ENCODE peak calls at places on chromosomes 13 and 19, in ten cellular contexts. X, P, B, F, G, L, Q, S, V and T are unnamed samples.

GRCh38 chr13:49926019-49926418 is 10.1 kb downstream of the SPRYD7 start:
- DNase-seq in V (no peak), Q (no peak), B (no peak), G (no peak), P (no peak), F (no peak), S (no peak), L (no peak), X (no peak), T (no peak)

GRCh38 chr13:37303610-37304009 is 198.1 kb upstream of the CSNK1A1L start:
- DNase-seq in G (no peak), S (no peak), X (no peak), F (peak; percentile 23), B (no peak), P (no peak), V (peak; percentile 29), L (no peak), Q (no peak), T (no peak)

GRCh38 chr19:3075605-3076431 is 13.5 kb upstream of the TLE5 start:
- DNase-seq in S (peak; percentile 54), L (peak; percentile 68), Q (no peak), V (peak; percentile 73), B (peak; percentile 65), P (peak; percentile 89), G (no peak), F (peak; percentile 50), X (no peak), T (no peak)

GRCh38 chr13:40114305-40114896 is 458.9 kb downstream of the COG6 start:
- DNase-seq in G (no peak), Q (no peak), F (no peak), S (no peak), X (no peak), V (no peak), L (no peak), P (no peak), B (no peak), T (no peak)

GRCh38 chr19:19531951-19532805 is 3.5 kb downstream of the YJEFN3 start:
- DNase-seq in X (peak; percentile 90), B (peak; percentile 78), L (peak; percentile 84), F (peak; percentile 53), S (peak; percentile 87), G (peak; percentile 86), V (peak; percentile 86), Q (peak; percentile 35), P (peak; percentile 86), T (peak; percentile 46)

GRCh38 chr13:112892759-112893569 is 76.0 kb upstream of the MCF2L start:
- DNase-seq in P (no peak), X (no peak), Q (no peak), G (no peak), B (no peak), F (peak; percentile 82), L (no peak), V (no peak), S (peak; percentile 79), T (no peak)

GRCh38 chr13:37138169-37138568 is 32.7 kb upstream of the CSNK1A1L start:
- DNase-seq in P (no peak), V (no peak), L (no peak), B (no peak), F (peak; percentile 3), Q (no peak), S (no peak), X (no peak), G (no peak), T (no peak)

GRCh38 chr13:30744686-30745085 is 9.3 kb downstream of the ALOX5AP start:
- DNase-seq in Q (no peak), G (no peak), L (no peak), X (no peak), F (no peak), B (no peak), S (no peak), P (no peak), V (no peak), T (no peak)

GRCh38 chr13:76719955-76720354 is 166.2 kb downstream of the KCTD12 start:
- DNase-seq in L (no peak), X (no peak), V (no peak), G (no peak), S (no peak), B (no peak), F (no peak), Q (no peak), P (no peak), T (no peak)

GRCh38 chr19:2041686-2042484 is 9.2 kb downstream of the MKNK2 start:
- DNase-seq in Q (peak; percentile 53), V (peak; percentile 98), G (peak; percentile 99), P (peak; percentile 99), F (peak; percentile 97), L (peak; percentile 99), B (peak; percentile 95), X (peak; percentile 96), S (peak; percentile 99), T (peak; percentile 98)

GRCh38 chr13:24323036-24323738 is 13.8 kb downstream of the C1QTNF9 start:
- DNase-seq in F (no peak), Q (no peak), B (no peak), L (no peak), X (no peak), V (no peak), S (no peak), P (no peak), G (no peak), T (no peak)

GRCh38 chr19:8324186-8325050 is 3.1 kb downstream of the RPS28 start:
- DNase-seq in Q (no peak), X (no peak), F (peak; percentile 35), V (no peak), B (peak; percentile 59), S (no peak), G (no peak), P (no peak), L (no peak), T (no peak)

GRCh38 chr19:47253970-47254369 is 2.4 kb upstream of the CCDC9 start:
- DNase-seq in B (no peak), F (no peak), S (no peak), Q (no peak), V (no peak), G (no peak), X (no peak), L (no peak), P (no peak), T (no peak)

GRCh38 chr13:98345103-98345899 is 168.2 kb upstream of the RNF113B start:
- DNase-seq in B (peak; percentile 8), S (no peak), F (no peak), L (no peak), G (no peak), X (no peak), V (no peak), Q (no peak), P (peak; percentile 26), T (no peak)

GRCh38 chr13:60696602-60697001 is 299.6 kb downstream of the TDRD3 start:
- DNase-seq in V (no peak), Q (no peak), P (no peak), F (no peak), S (no peak), X (no peak), G (no peak), B (no peak), L (no peak), T (no peak)